ENCODE peak calls at places on chromosomes 1 and 21, in ten cellular contexts. G is fibroblast of lung, D is kidney, T is stomach, K is heart left ventricle, H is neural progenitor cell, A is HCT116, V is IMR-90, C is esophagus squamous epithelium, W is pancreas. L is an unnamed sample. For H3K4me1, the result is how much of the 10 kb centered on the place peaks cover.

GRCh38 chr1:19169642-19170041 is 40.4 kb downstream of the UBR4 start:
- DNase-seq in A (no peak), W (no peak), D (no peak), T (no peak), V (peak), C (no peak), K (no peak), G (peak), H (no peak), L (no peak)

GRCh38 chr1:26538480-26539412 is 9.2 kb downstream of the RPS6KA1 start:
- DNase-seq in H (peak), T (peak), G (peak), W (peak), C (no peak), A (peak), D (peak), K (no peak), V (peak), L (peak)

GRCh38 chr1:2415337-2415736 is 3.0 kb upstream of the PEX10 start:
- DNase-seq in A (no peak), H (no peak), V (no peak), W (peak), D (no peak), K (peak), T (no peak), C (no peak), G (no peak), L (no peak)

GRCh38 chr1:190178827-190179226 is 298.8 kb downstream of the BRINP3 start:
- DNase-seq in A (no peak), C (no peak), V (no peak), H (no peak), W (no peak), T (no peak), D (no peak), K (no peak), G (no peak), L (no peak)

GRCh38 chr1:19976317-19977003 is 3.0 kb downstream of the PLA2G2A start:
- DNase-seq in H (no peak), W (no peak), T (no peak), K (no peak), A (no peak), D (no peak), V (no peak), C (no peak), G (no peak), L (peak)

GRCh38 chr1:237258871-237259270 is 216.9 kb downstream of the RYR2 start:
- DNase-seq in T (no peak), G (no peak), W (no peak), K (no peak), V (no peak), H (no peak), A (no peak), D (no peak), C (no peak), L (no peak)

GRCh38 chr1:231883382-231883781 is 256.8 kb downstream of the DISC1 start:
- DNase-seq in K (no peak), H (peak), V (no peak), D (no peak), W (no peak), T (no peak), G (no peak), C (no peak), A (no peak), L (no peak)

GRCh38 chr1:8739377-8739776 is 78.1 kb downstream of the RERE start:
- DNase-seq in C (no peak), K (no peak), V (no peak), T (no peak), D (no peak), W (no peak), H (no peak), G (no peak), A (no peak), L (no peak)

GRCh38 chr1:66947267-66947666 is 22.5 kb downstream of the MIER1 start:
- DNase-seq in V (peak), C (no peak), A (no peak), G (no peak), K (no peak), T (no peak), W (no peak), H (no peak), D (no peak), L (no peak)

GRCh38 chr1:18901147-18901951 is 1.0 kb downstream of the ALDH4A1 start:
- DNase-seq in G (no peak), T (no peak), A (no peak), D (no peak), H (no peak), V (no peak), W (no peak), K (no peak), C (no peak), L (no peak)

GRCh38 chr1:230321341-230321740 is 104.8 kb downstream of the PGBD5 start:
- DNase-seq in G (no peak), A (no peak), C (no peak), H (no peak), D (peak), V (no peak), K (no peak), W (no peak), T (no peak), L (no peak)

GRCh38 chr1:188164459-188164858 is 1335.7 kb downstream of the PLA2G4A start:
- DNase-seq in A (no peak), C (no peak), G (no peak), H (no peak), T (no peak), W (no peak), D (no peak), V (no peak), K (no peak), L (no peak)

GRCh38 chr1:160628799-160629263 is 18.0 kb downstream of the SLAMF1 start:
- DNase-seq in G (no peak), D (no peak), W (no peak), T (no peak), A (no peak), K (no peak), V (no peak), H (no peak), C (no peak), L (no peak)

GRCh38 chr1:205950826-205951549 is 7.7 kb upstream of the SLC26A9 start:
- DNase-seq in T (no peak), K (no peak), H (no peak), C (no peak), A (no peak), D (no peak), W (no peak), G (peak), V (peak), L (no peak)

GRCh38 chr1:230778916-230779590 is 31.9 kb downstream of the CAPN9 start:
- DNase-seq in V (peak), G (peak), C (no peak), H (no peak), K (no peak), D (no peak), T (no peak), A (no peak), W (no peak), L (no peak)

GRCh38 chr1:204207136-204207616 is 6.6 kb downstream of the GOLT1A start:
- DNase-seq in V (no peak), H (peak), D (peak), K (peak), T (peak), G (peak), W (peak), A (peak), C (no peak), L (peak)

GRCh38 chr21:45551316-45551715 is 9.1 kb upstream of the SLC19A1 start:
- DNase-seq in D (peak), K (no peak), C (no peak), H (no peak), W (no peak), V (peak), A (peak), T (no peak), G (peak), L (no peak)

GRCh38 chr1:174204697-174205308 is 45.5 kb downstream of the RABGAP1L start:
- DNase-seq in H (no peak), K (no peak), V (no peak), W (no peak), T (no peak), C (no peak), A (peak), G (no peak), D (no peak), L (no peak)

GRCh38 chr1:22210176-22210575 is 67.3 kb upstream of the WNT4 start:
- DNase-seq in V (no peak), C (no peak), D (peak), H (no peak), A (no peak), W (no peak), T (no peak), G (no peak), K (no peak), L (no peak)

GRCh38 chr1:22208973-22209378 is 66.1 kb upstream of the WNT4 start:
- DNase-seq in A (no peak), V (no peak), W (no peak), C (no peak), T (no peak), G (no peak), K (no peak), D (peak), H (no peak), L (no peak)

GRCh38 chr1:22207605-22208264 is 64.8 kb upstream of the WNT4 start:
- DNase-seq in C (no peak), W (no peak), H (peak), T (no peak), K (no peak), A (no peak), G (no peak), V (no peak), D (peak), L (no peak)

GRCh38 chr1:22206551-22207125 is 63.7 kb upstream of the WNT4 start:
- DNase-seq in A (no peak), G (no peak), W (no peak), V (no peak), T (no peak), C (no peak), D (peak), K (no peak), H (no peak), L (no peak)

GRCh38 chr1:22208265-22208972 is 65.5 kb upstream of the WNT4 start:
- DNase-seq in K (no peak), G (no peak), T (no peak), W (no peak), A (no peak), C (no peak), D (peak), V (no peak), H (peak), L (no peak)
- TF ChIP-seq CTCF in K (no peak), G (no peak), T (no peak), W (no peak), A (peak), C (no peak), D (no peak), V (no peak), H (peak), L (no peak)

DNA sequence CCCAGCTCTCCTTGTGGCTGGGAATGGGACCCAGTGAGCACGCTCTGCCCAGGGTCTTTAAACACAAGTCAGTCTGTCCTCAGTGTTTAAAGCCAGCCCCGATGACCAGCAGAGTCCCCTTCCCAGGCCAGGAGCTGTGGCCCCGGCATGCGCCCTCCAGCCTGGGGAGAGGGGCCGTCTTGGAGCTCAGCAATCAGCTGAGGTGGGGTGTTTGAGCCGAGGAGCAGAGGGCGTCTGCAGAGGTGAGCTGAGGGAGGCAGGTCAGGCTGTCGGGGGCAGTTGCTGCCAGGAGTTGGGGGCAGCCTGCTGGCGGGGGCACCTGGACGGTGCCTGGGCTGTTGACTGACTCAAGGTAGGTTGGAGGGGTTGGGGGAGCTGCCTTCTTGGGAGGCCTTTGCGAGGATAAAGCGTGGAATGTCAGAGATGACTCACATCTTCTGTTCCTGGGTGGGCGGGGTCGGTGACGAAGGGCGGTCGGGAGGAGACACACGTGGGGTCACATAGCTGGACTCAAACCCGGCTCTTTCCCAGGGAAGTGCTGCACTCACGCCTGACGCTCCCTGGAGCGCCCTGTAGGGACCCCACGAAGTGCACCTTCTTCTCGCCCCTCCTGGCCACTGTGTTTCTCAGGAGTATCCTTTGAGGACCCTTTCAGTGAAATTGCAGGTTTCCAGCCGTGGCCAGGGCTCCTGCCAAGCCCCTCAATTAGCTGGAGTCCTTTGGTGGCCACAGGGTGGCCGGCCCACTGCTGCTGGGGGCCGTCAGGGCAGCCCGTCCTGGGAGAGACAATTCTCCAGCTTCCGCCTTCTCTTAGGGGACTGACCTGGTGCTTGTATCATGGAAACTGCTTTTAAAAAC is 86.2 kb downstream of the SIK1 start:
- DNase-seq in G (peak), V (peak), A (peak), C (no peak), W (peak), D (no peak), T (peak), H (no peak), K (no peak), L (peak)
- H3K4me1 ChIP-seq in G (under half), V (under half), A (under half), C (half or more), W (under half), D (under half), T (under half), H (under half), K (under half), L (under half)

DNA sequence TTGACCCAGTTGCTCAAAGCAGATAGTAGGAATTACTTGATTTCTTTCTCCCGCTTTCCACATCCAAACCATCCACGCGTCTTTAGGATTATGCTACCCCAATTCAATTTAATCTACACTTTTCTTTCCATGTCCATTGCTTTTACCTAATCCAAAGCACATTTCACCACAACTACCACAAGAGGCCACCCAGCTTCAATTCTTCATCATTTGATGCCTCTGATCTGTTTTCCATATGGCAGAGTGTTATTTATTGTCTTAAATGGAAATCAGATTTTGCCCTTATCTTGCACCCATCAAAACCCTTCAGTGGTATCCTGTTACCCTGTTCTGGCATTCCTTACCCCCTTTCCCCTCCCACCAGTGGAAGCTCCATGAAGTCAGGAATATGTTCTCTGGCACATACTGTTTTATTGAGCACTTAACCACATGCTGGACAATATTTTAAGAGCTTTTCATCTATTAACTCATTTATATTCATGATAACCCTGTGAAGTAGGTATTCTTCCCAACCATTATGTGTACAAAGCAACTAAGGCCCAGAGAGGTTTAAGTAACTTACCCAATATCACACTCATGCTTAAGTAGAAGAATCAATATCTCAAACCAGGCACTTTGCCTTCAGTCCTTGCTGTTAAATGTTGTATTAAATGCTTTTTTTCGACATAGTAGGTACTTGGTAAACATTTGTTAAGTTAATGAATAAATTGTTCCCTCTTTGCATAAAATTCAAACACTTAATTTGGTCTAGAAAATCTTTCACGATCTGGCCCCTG is 34.6 kb downstream of the CLIC4 start:
- DNase-seq in C (no peak), A (no peak), D (no peak), G (no peak), T (no peak), K (no peak), W (no peak), H (no peak), V (no peak), L (no peak)
- TF ChIP-seq CTCF in C (no peak), A (no peak), D (peak), G (peak), T (no peak), K (peak), W (no peak), H (no peak), V (no peak), L (no peak)

DNA sequence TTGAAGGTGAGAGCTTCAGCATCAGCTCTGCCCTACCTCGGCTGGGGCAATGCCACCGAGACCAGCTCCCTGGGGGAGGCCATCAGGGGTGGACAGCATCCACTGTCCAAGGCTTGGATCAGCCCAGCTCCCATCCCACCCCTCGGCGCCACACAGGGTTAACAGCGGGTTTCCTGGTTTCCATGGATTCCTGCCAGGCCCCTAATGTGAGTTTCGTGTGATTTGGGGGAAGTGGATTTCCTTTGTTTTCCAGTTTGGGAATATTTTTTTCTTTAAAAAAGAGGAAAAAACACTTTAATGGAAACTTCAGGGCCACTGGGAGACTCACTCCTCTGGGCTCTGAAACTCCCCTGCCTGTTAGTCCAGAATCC is 34.3 kb downstream of the CASZ1 start:
- DNase-seq in K (no peak), T (no peak), C (no peak), A (no peak), W (no peak), V (no peak), H (no peak), G (no peak), D (no peak), L (no peak)
- H3K4me1 ChIP-seq in K (half or more), T (half or more), C (half or more), A (under half), W (under half), V (under half), H (under half), G (under half), D (under half), L (under half)

GRCh38 chr1:171985639-171986038 is 144.3 kb downstream of the DNM3 start:
- DNase-seq in V (no peak), H (peak), T (no peak), A (peak), C (no peak), K (no peak), D (no peak), W (no peak), G (no peak), L (peak)

GRCh38 chr1:171988243-171988642 is 146.9 kb downstream of the DNM3 start:
- DNase-seq in G (no peak), D (no peak), V (no peak), T (no peak), A (no peak), W (no peak), H (no peak), C (no peak), K (no peak), L (no peak)

GRCh38 chr1:171984262-171984661 is 143.0 kb downstream of the DNM3 start:
- DNase-seq in D (peak), V (no peak), G (no peak), A (no peak), K (peak), W (peak), H (no peak), C (no peak), T (no peak), L (peak)

GRCh38 chr1:171984850-171985485 is 143.7 kb downstream of the DNM3 start:
- DNase-seq in A (peak), H (peak), C (no peak), D (no peak), G (peak), T (no peak), V (peak), W (no peak), K (no peak), L (no peak)

GRCh38 chr1:171983584-171983983 is 142.3 kb downstream of the DNM3 start:
- DNase-seq in T (no peak), V (peak), W (no peak), H (no peak), C (no peak), A (peak), D (no peak), G (peak), K (no peak), L (no peak)
- TF ChIP-seq CTCF in T (no peak), V (peak), W (no peak), H (no peak), C (no peak), A (peak), D (peak), G (peak), K (peak), L (peak)

GRCh38 chr1:12604114-12604874 is 13.7 kb downstream of the DHRS3 start:
- DNase-seq in H (no peak), W (no peak), T (peak), K (no peak), G (peak), A (peak), D (no peak), C (no peak), V (peak), L (peak)

GRCh38 chr1:12601690-12602632 is 16.0 kb downstream of the DHRS3 start:
- DNase-seq in H (peak), D (no peak), T (no peak), A (peak), W (no peak), G (peak), K (no peak), C (no peak), V (peak), L (peak)

GRCh38 chr1:12600880-12601633 is 17.0 kb downstream of the DHRS3 start:
- DNase-seq in G (no peak), C (no peak), A (no peak), T (peak), W (peak), V (no peak), D (no peak), H (peak), K (no peak), L (peak)

GRCh38 chr1:12603224-12603623 is 14.8 kb downstream of the DHRS3 start:
- DNase-seq in V (no peak), G (no peak), T (no peak), A (no peak), H (no peak), W (no peak), D (no peak), K (no peak), C (no peak), L (no peak)

GRCh38 chr1:12602633-12603024 is 15.4 kb downstream of the DHRS3 start:
- DNase-seq in A (no peak), C (no peak), H (no peak), W (no peak), K (no peak), V (no peak), T (no peak), D (no peak), G (no peak), L (no peak)
- H3K4me1 ChIP-seq in A (half or more), C (half or more), H (under half), W (under half), K (half or more), V (under half), T (half or more), D (half or more), G (under half), L (half or more)

GRCh38 chr1:31939484-31940329 is 1.5 kb upstream of the PTP4A2 start:
- DNase-seq in V (peak), H (peak), W (peak), C (no peak), D (peak), K (no peak), A (peak), T (peak), G (peak), L (peak)
- TF ChIP-seq CTCF in V (peak), H (no peak), W (no peak), C (peak), D (peak), K (peak), A (no peak), T (peak), G (peak), L (peak)

DNA sequence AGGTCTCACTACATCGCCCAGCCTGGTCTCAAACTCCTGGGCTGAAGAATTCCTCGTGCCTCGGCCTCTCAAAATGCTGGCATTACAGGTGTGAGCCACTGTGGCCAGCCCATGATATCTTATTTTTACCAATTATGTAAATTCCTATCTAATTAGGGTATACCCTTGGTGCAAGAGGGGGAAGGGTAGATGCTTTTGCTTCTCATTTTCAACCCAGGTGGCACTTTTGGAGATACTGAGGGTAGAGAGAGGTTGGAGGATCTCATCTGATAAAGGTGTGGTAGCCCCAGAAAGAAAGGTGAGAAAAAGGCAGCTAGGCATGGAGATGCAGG is 17.4 kb downstream of the ENSA start:
- DNase-seq in C (no peak), V (no peak), A (no peak), K (no peak), D (no peak), G (no peak), T (no peak), W (no peak), H (no peak), L (no peak)
- H3K4me1 ChIP-seq in C (half or more), V (under half), A (under half), K (half or more), D (under half), G (under half), T (under half), W (under half), H (under half), L (under half)

L was measured in adrenal gland.